ENCODE peak calls at places on chromosomes 11 and 22, in six cellular contexts. A, D, F, Y, T and H are unnamed samples.

GRCh38 chr11:118438314-118438931 is 2.1 kb downstream of the KMT2A start:
- DNase-seq in F (peak; percentile 87), T (peak; percentile 61), D (peak; percentile 83), A (peak; percentile 70), Y (peak; percentile 94), H (no peak)

GRCh38 chr11:28566643-28567042 is 458.5 kb downstream of the METTL15 start:
- DNase-seq in A (peak; percentile 85), Y (peak; percentile 98), F (peak; percentile 99), D (peak; percentile 89), T (peak; percentile 97), H (peak; percentile 36)

GRCh38 chr22:43187171-43188099 is 501 bp upstream of the TTLL12 start:
- DNase-seq in T (peak; percentile 94), F (peak; percentile 89), Y (peak; percentile 91), D (peak; percentile 98), A (peak; percentile 96), H (peak; percentile 77)

GRCh38 chr11:118353084-118353710 is 6.2 kb upstream of the UBE4A start:
- DNase-seq in D (no peak), T (no peak), A (no peak), F (no peak), Y (peak; percentile 12), H (no peak)

GRCh38 chr22:17243524-17243923 is 24.3 kb upstream of the ADA2 start:
- DNase-seq in A (no peak), F (no peak), T (peak; percentile 9), Y (peak; percentile 26), D (peak; percentile 13), H (no peak)

GRCh38 chr22:30485362-30485988 is 13.7 kb upstream of the SEC14L3 start:
- DNase-seq in Y (peak; percentile 26), T (peak; percentile 61), D (peak; percentile 89), F (peak; percentile 18), A (peak; percentile 76), H (peak; percentile 25)

GRCh38 chr11:16879690-16880089 is 134.5 kb downstream of the PLEKHA7 start:
- DNase-seq in F (no peak), T (no peak), A (no peak), Y (no peak), D (no peak), H (no peak)

GRCh38 chr22:24758164-24758799 is 16.2 kb downstream of the PIWIL3 start:
- DNase-seq in D (no peak), F (peak; percentile 25), A (peak; percentile 78), T (peak; percentile 40), Y (peak; percentile 47), H (no peak)

GRCh38 chr22:48926663-48927062 is 901.0 kb downstream of the BRD1 start:
- DNase-seq in T (no peak), Y (no peak), D (no peak), F (no peak), A (no peak), H (no peak)

GRCh38 chr11:2099523-2100316 is 39.5 kb downstream of the IGF2 start:
- DNase-seq in D (peak; percentile 83), A (no peak), Y (no peak), F (no peak), T (no peak), H (no peak)

GRCh38 chr11:128948583-128948982 is 5.9 kb upstream of the TP53AIP1 start:
- DNase-seq in Y (no peak), T (no peak), A (peak; percentile 52), D (no peak), F (no peak), H (no peak)

GRCh38 chr11:43579171-43579918 is 101.2 kb upstream of the HSD17B12 start:
- DNase-seq in Y (peak; percentile 32), F (no peak), T (peak; percentile 67), D (peak; percentile 76), A (peak; percentile 79), H (no peak)

GRCh38 chr11:26580929-26581328 is 8.9 kb upstream of the MUC15 start:
- DNase-seq in Y (peak; percentile 74), D (no peak), F (no peak), T (peak; percentile 24), A (no peak), H (no peak)

GRCh38 chr11:70707821-70708220 is 309.5 kb downstream of the CTTN start:
- DNase-seq in Y (no peak), A (no peak), D (no peak), F (no peak), T (no peak), H (no peak)

GRCh38 chr11:135027461-135027860 is 615.4 kb upstream of the B3GAT1 start:
- DNase-seq in Y (peak; percentile 42), T (no peak), D (no peak), A (peak; percentile 82), F (peak; percentile 42), H (no peak)

GRCh38 chr11:12413141-12414055 is 36.0 kb downstream of the PARVA start:
- DNase-seq in F (no peak), D (no peak), A (no peak), Y (no peak), T (no peak), H (no peak)

GRCh38 chr11:26696330-26696729 is 25.5 kb downstream of the SLC5A12 start:
- DNase-seq in T (no peak), D (no peak), A (no peak), F (no peak), Y (no peak), H (no peak)

GRCh38 chr11:46247664-46248063 is 29.8 kb upstream of the CREB3L1 start:
- DNase-seq in T (peak; percentile 81), F (peak; percentile 47), D (no peak), A (peak; percentile 82), Y (peak; percentile 70), H (no peak)

GRCh38 chr11:132772712-132773545 is 759.4 kb downstream of the OPCML start:
- DNase-seq in D (no peak), Y (no peak), F (no peak), T (no peak), A (peak; percentile 83), H (no peak)

GRCh38 chr11:131767421-131767820 is 397.0 kb downstream of the NTM start:
- DNase-seq in Y (peak; percentile 76), D (no peak), F (peak; percentile 73), T (no peak), A (no peak), H (no peak)

GRCh38 chr11:10301656-10302293 is 3.1 kb upstream of the ADM start:
- DNase-seq in F (peak; percentile 18), Y (peak; percentile 88), A (no peak), D (no peak), T (no peak), H (no peak)

GRCh38 chr11:97895572-97895971 is 1125.2 kb upstream of the CNTN5 start:
- DNase-seq in Y (no peak), D (no peak), F (no peak), A (no peak), T (no peak), H (no peak)

GRCh38 chr11:129460714-129461113 is 85.1 kb downstream of the BARX2 start:
- DNase-seq in A (no peak), F (no peak), D (no peak), Y (no peak), T (no peak), H (no peak)

GRCh38 chr11:70212227-70212811 is 9.2 kb downstream of the FADD start:
- DNase-seq in A (no peak), D (no peak), T (no peak), F (no peak), Y (no peak), H (no peak)